ENCODE peak calls at places on chromosome 1, in eight cellular contexts. V, B, W, F, S, T, M and X are unnamed samples.

GRCh38 chr1:233343262-233343661 is 15.7 kb downstream of the MAP3K21 start:
- DNase-seq in W (no peak), S (no peak), V (no peak), B (no peak), M (no peak), F (no peak), T (no peak), X (no peak)

GRCh38 chr1:23867953-23868847 is at the start of gene FUCA1:
- DNase-seq in B (peak), M (peak), S (peak), F (peak), V (peak), W (peak), T (peak), X (peak)

GRCh38 chr1:21324368-21325137 is 34.3 kb upstream of the ECE1 start:
- DNase-seq in B (peak), S (peak), V (peak), M (peak), W (peak), F (peak), T (peak), X (no peak)

GRCh38 chr1:201742476-201742875 is 86.5 kb upstream of the IPO9 start:
- DNase-seq in T (no peak), M (no peak), F (no peak), W (peak), S (no peak), V (no peak), B (no peak), X (no peak)

GRCh38 chr1:206521002-206521585 is 13.8 kb downstream of the RASSF5 start:
- DNase-seq in V (no peak), S (peak), W (no peak), B (no peak), M (no peak), T (no peak), F (no peak), X (no peak)

GRCh38 chr1:206705187-206705586 is 20.5 kb downstream of the MAPKAPK2 start:
- DNase-seq in W (peak), F (no peak), B (no peak), M (peak), T (no peak), V (no peak), S (no peak), X (peak)

GRCh38 chr1:217348960-217349664 is 281.8 kb downstream of the GPATCH2 start:
- DNase-seq in T (no peak), S (no peak), M (no peak), W (no peak), F (no peak), B (no peak), V (no peak), X (no peak)

GRCh38 chr1:246748867-246749266 is 24.7 kb downstream of the SCCPDH start:
- DNase-seq in B (no peak), V (no peak), M (no peak), T (no peak), S (no peak), W (no peak), F (no peak), X (no peak)

GRCh38 chr1:117967472-117967871 is 37.9 kb downstream of the WDR3 start:
- DNase-seq in W (peak), V (no peak), S (no peak), T (no peak), F (no peak), M (no peak), B (peak), X (no peak)